ENCODE peak calls at places on chromosomes 1 and 21, in eight cellular contexts. T is cardiac muscle cell; J is uterus; P is CD8-positive, alpha-beta T cell; U is heart right ventricle; B is body of pancreas; W is Panc1; G is thoracic aorta. N is an unnamed sample.

GRCh38 chr1:158818991-158819405 is 12.2 kb upstream of the MNDA start:
- DNase-seq in U (no peak), W (no peak), G (no peak), T (peak; percentile 73), P (no peak), B (no peak), J (peak; percentile 51), N (no peak)

GRCh38 chr1:116491985-116492811 is 78.6 kb downstream of the CD58 start:
- DNase-seq in P (no peak), J (no peak), W (no peak), U (no peak), G (no peak), B (no peak), T (peak; percentile 65), N (no peak)

GRCh38 chr1:155070721-155071556 is 7.4 kb downstream of the EFNA4 start:
- DNase-seq in B (peak; percentile 79), T (peak; percentile 77), G (peak; percentile 53), U (peak; percentile 69), W (no peak), J (peak; percentile 76), P (peak; percentile 66), N (peak; percentile 78)

GRCh38 chr1:71231751-71232150 is 150.9 kb upstream of the ZRANB2 start:
- DNase-seq in B (no peak), P (no peak), J (no peak), U (no peak), G (no peak), W (no peak), T (peak; percentile 15), N (no peak)

GRCh38 chr21:20040768-20041167 is 957.4 kb upstream of the NCAM2 start:
- DNase-seq in U (no peak), W (no peak), G (no peak), T (no peak), B (no peak), P (no peak), J (no peak), N (no peak)

GRCh38 chr21:45012661-45013270 is 61.6 kb upstream of the ADARB1 start:
- DNase-seq in B (peak; percentile 6), G (no peak), W (no peak), J (no peak), U (no peak), T (no peak), P (no peak), N (no peak)

GRCh38 chr1:67988066-67988465 is 62.4 kb downstream of the DIRAS3 start:
- DNase-seq in U (no peak), P (no peak), T (peak; percentile 72), B (no peak), W (no peak), J (no peak), G (no peak), N (no peak)

GRCh38 chr1:84298336-84298687 is 3.2 kb upstream of the SAMD13 start:
- DNase-seq in W (no peak), G (peak; percentile 10), J (peak; percentile 34), T (peak; percentile 72), B (peak; percentile 47), P (peak; percentile 14), U (peak; percentile 45), N (peak; percentile 66)

GRCh38 chr1:151314137-151314875 is 12.9 kb downstream of the PI4KB start:
- DNase-seq in J (peak; percentile 88), B (peak; percentile 59), U (peak; percentile 78), P (no peak), G (peak; percentile 51), T (peak; percentile 91), W (no peak), N (peak; percentile 86)

GRCh38 chr1:58781541-58782307 is 2.1 kb downstream of the JUN start:
- DNase-seq in W (no peak), G (no peak), T (peak; percentile 85), J (peak; percentile 77), P (peak; percentile 33), U (peak; percentile 78), B (peak; percentile 77), N (peak; percentile 76)

GRCh38 chr1:153608742-153609584 is 4.0 kb downstream of the S100A16 start:
- DNase-seq in B (peak; percentile 50), P (no peak), U (peak; percentile 88), W (peak; percentile 67), T (peak; percentile 91), J (peak; percentile 88), G (peak; percentile 63), N (peak; percentile 70)

GRCh38 chr1:22275626-22276395 is 132.9 kb upstream of the WNT4 start:
- DNase-seq in T (peak; percentile 68), J (peak; percentile 25), W (peak; percentile 33), B (peak; percentile 58), G (no peak), P (no peak), U (peak; percentile 9), N (no peak)

GRCh38 chr1:162475539-162476185 is 22.0 kb upstream of the UHMK1 start:
- DNase-seq in W (no peak), B (no peak), U (no peak), T (no peak), G (no peak), P (no peak), J (no peak), N (no peak)

GRCh38 chr1:237457573-237457972 is 415.6 kb downstream of the RYR2 start:
- DNase-seq in U (no peak), T (no peak), J (no peak), B (no peak), P (no peak), G (no peak), W (no peak), N (no peak)

GRCh38 chr1:167935252-167936067 is 1.0 kb upstream of the DCAF6 start:
- DNase-seq in T (peak; percentile 49), P (peak; percentile 8), B (peak; percentile 23), W (peak; percentile 32), U (peak; percentile 23), G (no peak), J (peak; percentile 28), N (no peak)

GRCh38 chr1:212667223-212668139 is 32.2 kb downstream of the BATF3 start:
- DNase-seq in U (peak; percentile 63), P (no peak), W (no peak), T (peak; percentile 95), G (peak; percentile 23), J (peak; percentile 55), B (no peak), N (no peak)

GRCh38 chr1:180988221-180988826 is 34.3 kb downstream of the STX6 start:
- DNase-seq in U (no peak), B (no peak), T (peak; percentile 47), G (no peak), W (no peak), J (no peak), P (no peak), N (no peak)

GRCh38 chr1:1232224-1232800 is at the start of gene B3GALT6:
- DNase-seq in W (no peak), T (no peak), B (no peak), G (no peak), U (no peak), J (no peak), P (no peak), N (no peak)

GRCh38 chr1:19385869-19386591 is 73.9 kb downstream of the SLC66A1 start:
- DNase-seq in B (peak; percentile 68), J (peak; percentile 71), W (no peak), T (peak; percentile 85), U (peak; percentile 82), P (no peak), G (peak; percentile 25), N (peak; percentile 55)

DNA sequence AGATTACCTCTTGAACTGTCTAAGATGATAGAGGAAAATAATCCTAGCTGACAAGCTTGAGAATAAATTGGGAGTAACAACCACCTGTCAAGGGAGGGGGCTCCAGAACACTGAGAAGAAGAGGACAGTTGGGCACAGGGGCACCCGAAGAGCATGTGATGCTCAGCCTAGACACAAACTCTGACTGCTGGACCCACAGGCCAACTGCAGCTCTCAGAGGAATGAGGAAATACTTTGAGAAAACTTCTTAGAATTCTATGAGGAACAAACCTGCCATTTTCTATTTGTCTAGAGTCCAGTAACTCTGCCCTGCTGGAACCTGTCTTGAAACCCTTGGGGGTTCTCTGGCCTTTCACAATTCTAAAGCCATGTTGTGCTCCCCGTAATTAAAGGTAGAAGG is 124.0 kb upstream of the KCNK2 start:
- DNase-seq in J (no peak), B (no peak), T (no peak), U (no peak), W (no peak), P (no peak), G (no peak), N (no peak)
- H3K27ac ChIP-seq in J (no peak overlapping the region), B (no peak overlapping the region), T (no peak overlapping the region), U (no peak overlapping the region), W (no peak overlapping the region), P (no peak overlapping the region), G (no peak overlapping the region), N (no peak overlapping the region)

DNA sequence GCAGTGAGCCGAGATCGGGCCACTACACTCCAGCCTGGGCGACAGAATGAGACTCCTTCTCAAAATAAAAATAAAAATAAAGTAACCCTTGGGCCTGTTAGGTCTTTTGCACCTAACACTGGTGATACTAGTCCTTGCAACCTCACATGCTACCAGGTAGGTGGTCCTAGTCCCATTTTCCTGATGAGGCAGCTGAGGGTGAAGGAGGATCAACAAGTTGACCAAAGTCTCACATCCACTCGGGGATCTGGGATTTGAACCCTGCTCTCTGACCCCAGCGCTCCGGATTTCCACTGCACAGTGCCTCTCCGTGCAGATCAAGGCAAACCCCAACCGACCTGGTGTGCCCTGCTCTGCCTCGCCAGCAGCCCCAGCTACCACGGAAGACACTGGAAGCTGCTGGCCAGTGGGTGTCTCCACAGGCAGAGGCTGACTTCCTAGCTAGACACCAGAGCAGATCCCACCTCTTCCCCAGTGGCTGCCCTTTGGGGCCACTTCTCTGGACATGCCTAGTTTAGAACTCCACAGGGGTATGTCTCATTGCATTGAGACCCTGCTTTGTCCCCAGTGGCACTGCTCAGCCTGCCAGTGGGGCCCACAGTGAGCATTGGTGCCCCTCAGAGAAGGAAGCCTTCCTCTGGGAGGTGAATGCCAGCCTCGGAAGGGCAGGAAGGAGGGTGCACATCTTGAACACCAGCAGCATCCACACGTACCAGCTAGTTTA is 27.6 kb downstream of the LDLRAP1 start:
- DNase-seq in J (no peak), G (no peak), P (no peak), B (no peak), U (no peak), T (no peak), W (no peak), N (no peak)
- H3K4me1 ChIP-seq in J (peaks cover 9% of the 10 kb centered on the region), G (peaks cover 59% of the 10 kb centered on the region), P (peaks cover 75% of the 10 kb centered on the region), B (peaks cover 20% of the 10 kb centered on the region), U (peaks cover 26% of the 10 kb centered on the region), T (peaks cover 19% of the 10 kb centered on the region), W (peaks cover 14% of the 10 kb centered on the region), N (peaks cover 62% of the 10 kb centered on the region)

DNA sequence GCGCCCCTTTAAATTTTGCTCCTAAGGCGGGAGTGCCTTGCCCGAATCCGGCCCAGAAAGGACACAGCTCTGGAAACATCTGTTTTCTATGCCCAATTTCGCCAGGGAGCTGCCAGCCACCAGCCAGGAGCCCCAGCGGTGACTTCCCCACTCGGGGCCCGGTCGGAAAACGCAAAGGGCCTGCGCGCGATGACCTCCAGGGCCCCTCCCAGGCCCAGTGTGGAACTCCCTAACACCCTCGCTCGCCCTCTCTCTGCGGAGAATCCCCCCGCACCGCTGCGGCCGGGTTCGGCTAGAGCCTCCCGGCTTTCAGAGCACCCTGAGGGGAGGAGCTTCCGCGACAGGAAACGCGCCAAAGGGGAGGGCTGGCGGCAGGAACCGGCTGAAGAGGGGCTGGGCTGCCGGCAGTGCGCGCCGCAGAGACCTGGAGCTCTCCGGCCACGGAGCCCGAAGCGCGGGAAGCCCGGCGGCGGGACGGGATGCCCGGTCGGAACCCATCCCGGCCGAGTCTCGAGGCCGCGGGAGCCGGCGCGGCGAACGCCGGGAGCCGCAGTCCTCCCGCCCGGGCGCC is 505 bp downstream of the CLSPN start:
- DNase-seq in P (peak; percentile 74), U (peak; percentile 86), G (no peak), B (peak; percentile 84), J (peak; percentile 59), T (peak; percentile 91), W (peak; percentile 57), N (peak; percentile 87)
- TF ChIP-seq CTCF in P (no peak), U (peak; percentile 12), G (no peak), B (peak; percentile 28), J (no peak), T (peak; percentile 23), W (no peak), N (peak; percentile 45)

GRCh38 chr1:218459878-218460277 is 114.7 kb downstream of the TGFB2 start:
- DNase-seq in T (peak; percentile 88), U (peak; percentile 44), P (no peak), B (no peak), W (peak; percentile 86), J (no peak), G (no peak), N (no peak)
- H3K27ac ChIP-seq in T (peak overlapping the region; percentile 91), U (peak overlapping the region; percentile 82), P (no peak overlapping the region), B (no peak overlapping the region), W (peak overlapping the region; percentile 99), J (peak overlapping the region; percentile 72), G (peak overlapping the region; percentile 89), N (peak overlapping the region; percentile 82)